ENCODE peak calls at places on chromosomes 7 and 10, in seven cellular contexts. P, V, Y, Z, O, M and B are unnamed samples.

GRCh38 chr7:74653686-74654181 is 3.8 kb upstream of the GTF2I start:
- DNase-seq in P (no peak), V (no peak), Y (no peak), Z (no peak), O (no peak), M (no peak), B (no peak)

GRCh38 chr10:110778221-110778620 is 93.5 kb upstream of the PDCD4 start:
- DNase-seq in P (no peak), V (no peak), Y (no peak), Z (no peak), O (no peak), M (no peak), B (no peak)

GRCh38 chr7:31814187-31814586 is 127.2 kb downstream of the PPP1R17 start:
- DNase-seq in P (no peak), V (no peak), Y (no peak), Z (no peak), O (peak), M (peak), B (peak)

GRCh38 chr7:132740176-132740575 is 163.9 kb upstream of the PLXNA4 start:
- DNase-seq in P (no peak), V (no peak), Y (no peak), Z (no peak), O (no peak), M (no peak), B (no peak)

GRCh38 chr10:127934383-127934782 is 27.5 kb downstream of the PTPRE start:
- DNase-seq in P (no peak), V (no peak), Y (no peak), Z (no peak), O (no peak), M (no peak), B (no peak)

GRCh38 chr10:624605-625334 is 64.7 kb downstream of the DIP2C start:
- DNase-seq in P (peak), V (peak), Y (no peak), Z (peak), O (peak), M (no peak), B (no peak)

GRCh38 chr7:17989546-17989945 is 38.1 kb downstream of the PRPS1L1 start:
- DNase-seq in P (no peak), V (no peak), Y (no peak), Z (no peak), O (no peak), M (no peak), B (no peak)

GRCh38 chr10:93702278-93703001 is at the start of gene FRA10AC1:
- DNase-seq in P (peak), V (peak), Y (peak), Z (peak), O (peak), M (peak), B (peak)

GRCh38 chr7:142384508-142384922 is 126.7 kb upstream of the PRSS58 start:
- DNase-seq in P (peak), V (no peak), Y (no peak), Z (no peak), O (no peak), M (no peak), B (no peak)

GRCh38 chr10:78332699-78333098 is 299.0 kb downstream of the RPS24 start:
- DNase-seq in P (no peak), V (no peak), Y (no peak), Z (no peak), O (no peak), M (no peak), B (no peak)

GRCh38 chr7:46715579-46715978 is 794.5 kb upstream of the IGFBP3 start:
- DNase-seq in P (no peak), V (no peak), Y (no peak), Z (no peak), O (no peak), M (no peak), B (no peak)

GRCh38 chr10:132103116-132103910 is 37.6 kb downstream of the JAKMIP3 start:
- DNase-seq in P (no peak), V (no peak), Y (no peak), Z (no peak), O (no peak), M (no peak), B (no peak)

GRCh38 chr7:17907014-17907413 is 33.3 kb downstream of the SNX13 start:
- DNase-seq in P (no peak), V (no peak), Y (no peak), Z (no peak), O (no peak), M (no peak), B (no peak)

GRCh38 chr10:4048245-4048864 is 263.3 kb upstream of the KLF6 start:
- DNase-seq in P (no peak), V (no peak), Y (no peak), Z (no peak), O (no peak), M (no peak), B (no peak)

GRCh38 chr7:141415999-141416398 is 135.2 kb upstream of the AGK start:
- DNase-seq in P (no peak), V (no peak), Y (no peak), Z (no peak), O (no peak), M (no peak), B (no peak)

GRCh38 chr10:114042895-114043531 is 653 bp upstream of the ADRB1 start:
- DNase-seq in P (no peak), V (no peak), Y (no peak), Z (no peak), O (peak), M (no peak), B (no peak)

GRCh38 chr10:5951721-5952407 is 25.5 kb downstream of the IL15RA start:
- DNase-seq in P (no peak), V (no peak), Y (no peak), Z (no peak), O (no peak), M (no peak), B (no peak)